ENCODE peak calls at places on chromosomes 11 and 22, in four cellular contexts. S, U, T and N are unnamed samples.

GRCh38 chr11:126140932-126141291 is 70.5 kb downstream of the RPUSD4 start:
- DNase-seq in S (no peak), U (no peak), T (no peak), N (peak; percentile 82)

GRCh38 chr11:130124096-130124495 is 35.5 kb upstream of the ST14 start:
- DNase-seq in S (no peak), U (peak; percentile 89), T (peak; percentile 92), N (peak; percentile 94)

GRCh38 chr11:134052988-134053945 is 15.6 kb upstream of the JAM3 start:
- DNase-seq in S (no peak), U (peak; percentile 56), T (no peak), N (no peak)

GRCh38 chr22:42685941-42686666 is 34.6 kb downstream of the A4GALT start:
- DNase-seq in S (no peak), U (no peak), T (no peak), N (peak; percentile 37)

GRCh38 chr11:102926517-102926916 is 29.0 kb downstream of the MMP13 start:
- DNase-seq in S (no peak), U (no peak), T (no peak), N (no peak)

GRCh38 chr22:17575681-17576080 is 12.4 kb downstream of the SLC25A18 start:
- DNase-seq in S (no peak), U (no peak), T (no peak), N (no peak)

GRCh38 chr22:35352214-35353111 is 28.4 kb upstream of the HMOX1 start:
- DNase-seq in S (no peak), U (peak; percentile 87), T (peak; percentile 46), N (no peak)

GRCh38 chr11:77791301-77791700 is 29.2 kb downstream of the RSF1 start:
- DNase-seq in S (no peak), U (no peak), T (no peak), N (no peak)

GRCh38 chr11:44535201-44535980 is 30.1 kb upstream of the CD82 start:
- DNase-seq in S (no peak), U (no peak), T (no peak), N (no peak)

GRCh38 chr22:48434868-48435250 is 1392.8 kb downstream of the BRD1 start:
- DNase-seq in S (no peak), U (no peak), T (no peak), N (no peak)

GRCh38 chr11:27124514-27125264 is 84.1 kb downstream of the BBOX1 start:
- DNase-seq in S (no peak), U (no peak), T (no peak), N (peak; percentile 65)

GRCh38 chr11:75949023-75949672 is 134.1 kb downstream of the UVRAG start:
- DNase-seq in S (no peak), U (no peak), T (no peak), N (no peak)

GRCh38 chr11:62846177-62846576 is 6.8 kb upstream of the WDR74 start:
- DNase-seq in S (no peak), U (no peak), T (no peak), N (no peak)

GRCh38 chr11:55707029-55707428 is 45.0 kb downstream of the OR4C6 start:
- DNase-seq in S (peak; percentile 9), U (no peak), T (no peak), N (peak; percentile 37)

GRCh38 chr22:27820896-27821866 is 19.6 kb upstream of the MN1 start:
- DNase-seq in S (no peak), U (no peak), T (no peak), N (no peak)

GRCh38 chr22:37012956-37013355 is 6.3 kb downstream of the TST start:
- DNase-seq in S (no peak), U (no peak), T (no peak), N (no peak)

GRCh38 chr11:30983143-30983542 is 386.4 kb downstream of the DCDC1 start:
- DNase-seq in S (no peak), U (no peak), T (no peak), N (no peak)

GRCh38 chr11:74845978-74846517 is 97.4 kb downstream of the RNF169 start:
- DNase-seq in S (no peak), U (no peak), T (no peak), N (no peak)

GRCh38 chr11:41498726-41499125 is 39.3 kb upstream of the LRRC4C start:
- DNase-seq in S (no peak), U (no peak), T (no peak), N (peak; percentile 22)

GRCh38 chr11:128467041-128467440 is 120.3 kb downstream of the ETS1 start:
- DNase-seq in S (no peak), U (no peak), T (no peak), N (no peak)

GRCh38 chr11:331332-332060 is 10.8 kb upstream of the IFITM3 start:
- DNase-seq in S (no peak), U (peak; percentile 49), T (no peak), N (no peak)

GRCh38 chr11:73576226-73576625 is 21.7 kb downstream of the FAM168A start:
- DNase-seq in S (no peak), U (no peak), T (no peak), N (no peak)

GRCh38 chr11:120956710-120957500 is 67.0 kb upstream of the TBCEL start:
- DNase-seq in S (no peak), U (no peak), T (peak; percentile 3), N (no peak)

GRCh38 chr11:2475151-2475918 is 30.5 kb downstream of the KCNQ1 start:
- DNase-seq in S (no peak), U (no peak), T (no peak), N (no peak)

GRCh38 chr22:40721266-40721665 is 42.0 kb downstream of the MCHR1 start:
- DNase-seq in S (no peak), U (no peak), T (no peak), N (peak; percentile 25)

GRCh38 chr11:119786431-119787073 is 57.6 kb upstream of the NECTIN1 start:
- DNase-seq in S (peak; percentile 11), U (no peak), T (no peak), N (no peak)

GRCh38 chr22:19172213-19173046 is 6.1 kb downstream of the SLC25A1 start:
- DNase-seq in S (no peak), U (no peak), T (no peak), N (no peak)

GRCh38 chr11:16777576-16777975 is 39.1 kb downstream of the C11orf58 start:
- DNase-seq in S (no peak), U (no peak), T (no peak), N (no peak)

GRCh38 chr11:69867076-69868002 is 48.1 kb upstream of the FGF3 start:
- DNase-seq in S (no peak), U (peak; percentile 69), T (no peak), N (no peak)

GRCh38 chr11:13663631-13664071 is 4.8 kb upstream of the FAR1 start:
- DNase-seq in S (no peak), U (no peak), T (no peak), N (peak; percentile 73)

GRCh38 chr22:37161442-37161841 is 11.7 kb upstream of the IL2RB start:
- DNase-seq in S (no peak), U (no peak), T (no peak), N (no peak)

GRCh38 chr11:65742353-65742752 is 21.8 kb upstream of the RNASEH2C start:
- DNase-seq in S (no peak), U (no peak), T (no peak), N (no peak)

GRCh38 chr11:65745049-65745448 is 24.5 kb upstream of the RNASEH2C start:
- DNase-seq in S (no peak), U (no peak), T (no peak), N (no peak)

GRCh38 chr11:65744699-65745042 is 24.1 kb upstream of the RNASEH2C start:
- DNase-seq in S (no peak), U (no peak), T (no peak), N (no peak)

GRCh38 chr11:65741185-65741584 is 20.6 kb upstream of the RNASEH2C start:
- DNase-seq in S (no peak), U (no peak), T (no peak), N (no peak)

DNA sequence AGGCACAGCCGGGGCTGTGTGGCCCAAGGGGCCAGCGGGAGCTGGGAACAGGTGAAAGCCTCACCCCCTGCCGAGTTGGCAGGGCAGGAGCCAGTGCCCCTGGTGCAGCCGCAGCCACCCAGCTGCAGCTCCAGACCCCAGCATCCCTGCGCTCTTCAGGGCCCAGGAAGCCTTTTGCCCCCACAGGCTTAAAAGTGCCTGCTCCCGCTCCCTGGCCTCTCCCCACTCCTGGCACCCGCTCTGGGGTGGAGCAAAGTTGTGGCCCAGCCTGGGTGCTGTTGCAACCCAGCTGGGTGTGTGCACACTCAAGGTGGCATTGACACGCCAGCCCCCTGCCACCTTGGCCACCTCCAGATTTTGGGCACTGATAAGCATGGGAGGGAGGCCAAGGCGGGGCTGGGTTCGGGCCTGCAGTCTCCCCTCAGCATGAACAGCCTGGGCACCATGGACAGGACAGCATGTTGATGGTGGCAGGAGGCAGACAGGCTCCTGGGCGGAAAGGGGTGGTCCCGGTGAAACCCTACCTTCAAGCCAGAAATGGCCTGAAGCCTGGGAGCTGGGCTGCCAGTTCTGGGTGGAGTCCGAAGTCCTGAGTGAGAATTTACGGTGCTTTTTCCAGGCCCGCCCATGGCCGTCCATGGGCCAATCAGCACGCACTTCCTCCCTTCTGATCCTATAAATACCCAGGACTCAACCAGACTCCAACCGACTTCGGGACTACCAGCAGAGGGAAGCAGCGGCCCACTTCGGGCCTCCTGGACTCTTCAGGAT is 23.5 kb upstream of the RNASEH2C start:
- DNase-seq in S (no peak), U (no peak), T (peak; percentile 54), N (peak; percentile 20)
- TF ChIP-seq CTCF in S (peak; percentile 22), U (no peak), T (peak; percentile 23), N (peak; percentile 25)

DNA sequence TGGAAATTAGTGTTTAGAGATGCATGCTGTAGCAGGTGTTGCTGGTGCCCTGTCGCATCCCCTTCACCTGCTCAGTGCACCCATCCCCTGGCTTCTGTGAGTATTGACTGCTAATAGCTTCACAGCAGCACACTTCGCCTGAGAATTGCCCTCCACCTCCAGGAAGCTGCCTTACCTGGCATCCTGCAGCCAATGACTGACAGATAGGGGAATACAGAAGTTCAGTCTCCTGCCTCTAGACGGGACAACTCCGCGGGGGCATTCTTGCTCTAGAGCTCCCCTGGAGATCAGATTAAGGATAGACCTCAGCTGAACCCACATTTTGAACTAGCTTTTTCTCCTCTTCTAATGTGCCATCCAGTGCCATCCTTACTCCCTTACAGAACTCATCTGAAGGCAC is 9.3 kb upstream of the CD3E start:
- DNase-seq in S (no peak), U (no peak), T (no peak), N (no peak)
- H3K4me3 ChIP-seq in S (no peak overlapping the region), U (no peak overlapping the region), T (no peak overlapping the region), N (no peak overlapping the region)

DNA sequence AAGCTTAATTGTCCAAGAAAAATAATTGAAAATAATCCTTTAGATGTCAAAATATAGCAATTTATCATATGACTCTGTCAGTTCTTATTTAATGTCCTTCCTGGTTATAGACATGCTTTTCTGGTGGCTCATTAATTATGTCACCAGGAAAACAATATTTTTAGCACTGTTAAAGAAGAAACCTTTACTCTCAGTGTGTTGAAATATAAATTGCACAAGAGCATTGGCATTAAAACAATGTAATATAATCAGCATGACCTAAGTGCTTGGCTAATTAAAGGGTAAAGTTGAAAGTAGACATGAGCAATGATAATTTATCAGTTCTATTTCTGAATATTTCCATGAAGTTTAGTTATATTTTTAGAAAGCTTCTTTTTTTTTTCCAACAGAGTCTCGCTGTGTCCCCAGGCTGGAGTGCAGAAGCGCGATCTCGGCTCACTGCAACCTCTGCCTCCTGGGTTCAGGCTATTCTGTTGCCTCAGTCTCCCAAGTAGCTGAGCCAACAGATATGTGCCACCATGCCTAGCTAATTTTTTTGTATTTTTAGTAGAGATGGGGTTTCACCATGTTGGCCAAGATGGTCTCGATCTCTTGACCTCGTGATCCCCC is 232.3 kb downstream of the JRKL start:
- DNase-seq in S (no peak), U (no peak), T (no peak), N (no peak)
- TF ChIP-seq CTCF in S (no peak), U (no peak), T (no peak), N (no peak)

DNA sequence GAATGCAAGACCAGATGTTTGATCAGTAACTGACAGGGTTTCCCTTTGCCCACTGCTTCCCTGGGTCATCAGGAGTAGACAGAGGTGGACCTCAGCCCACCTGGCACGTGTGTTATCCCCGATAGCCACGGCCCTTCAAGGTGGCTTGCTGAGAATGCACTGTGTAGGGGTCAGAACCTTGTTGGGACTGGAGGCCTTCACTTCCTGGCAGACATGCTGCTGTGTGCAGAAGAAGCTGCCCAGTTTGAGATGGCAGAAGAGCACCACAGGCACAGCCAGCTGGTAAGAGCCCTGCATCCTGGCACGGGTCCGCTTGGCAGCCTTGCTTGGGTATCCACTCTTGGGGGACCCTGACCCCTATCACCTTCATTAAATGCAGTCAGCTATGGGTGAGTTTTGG is 81.8 kb downstream of the SFI1 start:
- DNase-seq in S (no peak), U (no peak), T (no peak), N (no peak)
- H3K4me3 ChIP-seq in S (no peak overlapping the region), U (no peak overlapping the region), T (no peak overlapping the region), N (no peak overlapping the region)